ENCODE peak calls at places on chromosome 19, in five cellular contexts. R, S, U, V and Y are unnamed samples.

GRCh38 chr19:30236006-30236405 is 136.2 kb upstream of the ZNF536 start:
- DNase-seq in V (no peak), S (no peak), R (no peak), U (no peak), Y (no peak)

GRCh38 chr19:6362351-6362801 is 1.0 kb downstream of the CLPP start:
- DNase-seq in R (no peak), S (no peak), U (no peak), V (no peak), Y (no peak)

GRCh38 chr19:46081928-46082727 is 41.3 kb upstream of the IGFL4 start:
- DNase-seq in U (peak), V (no peak), R (peak), S (peak), Y (peak)

GRCh38 chr19:918481-919156 is 1.5 kb downstream of the KISS1R start:
- DNase-seq in U (no peak), V (no peak), R (no peak), S (no peak), Y (no peak)

GRCh38 chr19:35937345-35938281 is 1.4 kb downstream of the LRFN3 start:
- DNase-seq in R (no peak), S (no peak), U (no peak), V (no peak), Y (no peak)

GRCh38 chr19:6509118-6509971 is 7.2 kb upstream of the TUBB4A start:
- DNase-seq in S (no peak), U (peak), R (no peak), V (no peak), Y (no peak)

GRCh38 chr19:20863176-20863575 is 59.9 kb upstream of the ZNF85 start:
- DNase-seq in V (peak), S (no peak), U (no peak), R (no peak), Y (no peak)

GRCh38 chr19:52785506-52785905 is 1.1 kb downstream of the ZNF600 start:
- DNase-seq in R (no peak), S (no peak), V (no peak), U (no peak), Y (no peak)

GRCh38 chr19:28960586-28960985 is 252.4 kb downstream of the UQCRFS1 start:
- DNase-seq in V (no peak), U (no peak), S (no peak), R (no peak), Y (no peak)

GRCh38 chr19:21328402-21328801 is 808 bp downstream of the ZNF708 start:
- DNase-seq in U (peak), R (no peak), V (no peak), S (no peak), Y (peak)

GRCh38 chr19:532578-533484 is 1.3 kb downstream of the CDC34 start:
- DNase-seq in V (peak), S (no peak), R (no peak), U (peak), Y (peak)

GRCh38 chr19:35248310-35249145 is at the start of gene LSR:
- DNase-seq in S (peak), R (peak), U (peak), V (peak), Y (peak)

GRCh38 chr19:12187625-12188024 is 24.7 kb downstream of the ZNF136 start:
- DNase-seq in U (no peak), R (no peak), S (no peak), V (no peak), Y (no peak)

GRCh38 chr19:47653856-47654255 is 44.9 kb downstream of the BICRA start:
- DNase-seq in R (no peak), S (no peak), V (no peak), U (no peak), Y (no peak)

GRCh38 chr19:8373867-8374813 is 10.2 kb downstream of the ANGPTL4 start:
- DNase-seq in V (no peak), R (no peak), S (no peak), U (peak), Y (no peak)

GRCh38 chr19:36514012-36514612 is 14.0 kb downstream of the ZNF260 start:
- DNase-seq in R (no peak), S (no peak), V (no peak), U (no peak), Y (no peak)

GRCh38 chr19:33771308-33772101 is 25.2 kb upstream of the KCTD15 start:
- DNase-seq in S (no peak), U (peak), R (peak), V (peak), Y (no peak)

GRCh38 chr19:33297401-33298145 is 4.8 kb downstream of the CEBPA start:
- DNase-seq in V (no peak), R (no peak), S (no peak), U (no peak), Y (no peak)

GRCh38 chr19:7928741-7929701 is 3.1 kb upstream of the CTXN1 start:
- DNase-seq in R (peak), V (peak), S (no peak), U (peak), Y (no peak)

GRCh38 chr19:35555301-35556005 is 8.0 kb downstream of the ATP4A start:
- DNase-seq in R (peak), U (peak), V (peak), S (no peak), Y (peak)

GRCh38 chr19:38650911-38651584 is 3.6 kb downstream of the ACTN4 start:
- DNase-seq in S (no peak), R (no peak), U (no peak), V (no peak), Y (no peak)

GRCh38 chr19:48190288-48191284 is 20.1 kb downstream of the ZSWIM9 start:
- DNase-seq in U (peak), R (peak), S (no peak), V (peak), Y (no peak)

GRCh38 chr19:33482486-33482885 is 39.1 kb downstream of the PEPD start:
- DNase-seq in V (no peak), R (no peak), S (no peak), U (no peak), Y (no peak)

GRCh38 chr19:44848805-44849457 is 2.8 kb downstream of the NECTIN2 start:
- DNase-seq in S (no peak), V (peak), R (no peak), U (no peak), Y (no peak)

GRCh38 chr19:33683881-33684549 is 62.3 kb downstream of the CHST8 start:
- DNase-seq in V (peak), U (peak), S (no peak), R (peak), Y (peak)

DNA sequence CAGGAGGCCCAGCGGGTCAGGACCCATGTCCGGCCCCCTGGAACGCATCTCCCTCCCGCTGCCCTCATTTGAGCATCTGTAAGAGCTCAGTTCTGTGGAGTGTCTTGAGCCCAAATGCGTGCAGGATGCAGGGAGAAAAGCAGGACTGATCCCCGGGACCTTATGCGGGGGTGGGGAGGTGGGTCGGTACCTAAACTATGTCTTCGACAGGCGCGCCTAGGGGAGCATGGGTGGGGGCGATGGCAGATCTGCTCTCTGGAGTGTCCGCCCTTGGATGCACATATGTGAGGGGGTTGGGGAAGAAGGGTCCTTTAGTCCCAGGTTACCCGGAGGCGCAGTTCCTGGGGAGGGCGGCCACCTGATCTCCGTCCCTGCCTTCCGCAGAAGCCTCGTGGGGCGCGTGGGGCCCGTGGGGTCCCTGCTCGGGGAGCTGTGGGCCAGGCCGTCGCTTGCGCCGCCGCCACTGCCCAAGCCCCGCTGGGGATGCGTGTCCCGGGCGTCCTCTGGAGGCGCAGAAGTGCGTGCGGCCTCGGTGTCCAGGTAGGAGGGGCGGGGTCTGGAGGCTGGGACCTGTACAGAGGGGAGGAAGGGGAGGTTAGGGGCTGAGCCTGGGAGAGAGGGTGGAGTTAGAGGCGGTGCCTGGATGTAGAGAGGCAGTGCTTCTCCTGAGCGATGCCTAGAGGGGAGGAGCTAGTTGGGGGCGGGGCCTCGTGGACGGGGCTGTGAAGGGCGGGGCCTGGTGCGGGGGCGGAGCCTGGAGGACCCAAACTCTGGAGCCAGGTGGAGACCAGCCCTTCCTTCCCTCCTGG is 2.8 kb downstream of the CILP2 start:
- DNase-seq in R (peak), V (peak), S (no peak), U (no peak), Y (peak)
- TF ChIP-seq SUZ12 in R (no peak), V (no peak), S (no peak), U (no peak), Y (no peak)

DNA sequence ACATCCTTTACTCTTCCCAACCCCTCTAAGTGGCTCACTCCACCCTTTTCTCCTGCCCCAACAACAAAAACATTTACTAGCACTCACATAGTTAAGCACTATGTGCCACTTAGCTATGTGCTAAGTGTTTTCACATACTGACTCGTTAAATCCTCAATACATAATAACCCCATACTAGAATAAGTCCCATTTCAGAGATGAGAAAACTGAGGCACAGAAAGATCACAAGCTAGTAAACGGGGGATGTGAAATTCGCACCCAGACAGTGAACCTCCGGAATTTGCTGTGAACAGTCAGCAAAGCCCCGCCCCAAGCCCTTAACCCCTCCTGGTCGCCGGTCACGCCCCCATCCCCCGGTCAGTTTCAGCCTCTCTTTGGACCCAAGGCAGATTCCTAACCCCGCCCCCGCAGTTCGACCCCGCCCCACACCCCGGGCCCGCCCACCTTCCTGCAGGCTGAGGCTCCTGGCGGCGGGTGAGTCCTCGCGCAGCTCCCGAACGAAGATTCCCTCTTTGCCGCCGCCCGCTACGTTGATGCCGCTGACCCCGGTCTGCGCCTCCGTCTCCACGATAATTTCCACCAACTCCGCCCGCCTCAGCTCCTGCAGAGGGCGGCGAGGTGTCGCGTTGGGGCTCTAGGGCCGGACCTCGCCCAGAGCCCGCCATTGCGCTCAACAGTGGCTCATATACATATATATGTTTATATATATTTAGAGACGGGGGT is 9.8 kb downstream of the PRX start:
- DNase-seq in R (peak), U (peak), S (peak), V (peak), Y (peak)
- TF ChIP-seq SUZ12 in R (no peak), U (no peak), S (no peak), V (no peak), Y (no peak)

GRCh38 chr19:42193294-42193693 is 24.2 kb downstream of the DEDD2 start:
- DNase-seq in V (no peak), U (no peak), R (no peak), S (no peak), Y (no peak)

GRCh38 chr19:42193706-42194105 is 23.8 kb downstream of the DEDD2 start:
- DNase-seq in S (no peak), U (no peak), R (no peak), V (no peak), Y (no peak)

GRCh38 chr19:42189133-42189532 is 28.3 kb downstream of the DEDD2 start:
- DNase-seq in R (no peak), V (no peak), U (no peak), S (no peak), Y (no peak)

GRCh38 chr19:42188665-42189064 is 28.8 kb downstream of the DEDD2 start:
- DNase-seq in R (no peak), V (no peak), U (no peak), S (no peak), Y (no peak)

GRCh38 chr19:42191855-42192254 is 25.6 kb downstream of the DEDD2 start:
- DNase-seq in S (no peak), V (no peak), U (peak), R (no peak), Y (no peak)
- TF ChIP-seq SUZ12 in S (no peak), V (no peak), U (no peak), R (no peak), Y (no peak)

DNA sequence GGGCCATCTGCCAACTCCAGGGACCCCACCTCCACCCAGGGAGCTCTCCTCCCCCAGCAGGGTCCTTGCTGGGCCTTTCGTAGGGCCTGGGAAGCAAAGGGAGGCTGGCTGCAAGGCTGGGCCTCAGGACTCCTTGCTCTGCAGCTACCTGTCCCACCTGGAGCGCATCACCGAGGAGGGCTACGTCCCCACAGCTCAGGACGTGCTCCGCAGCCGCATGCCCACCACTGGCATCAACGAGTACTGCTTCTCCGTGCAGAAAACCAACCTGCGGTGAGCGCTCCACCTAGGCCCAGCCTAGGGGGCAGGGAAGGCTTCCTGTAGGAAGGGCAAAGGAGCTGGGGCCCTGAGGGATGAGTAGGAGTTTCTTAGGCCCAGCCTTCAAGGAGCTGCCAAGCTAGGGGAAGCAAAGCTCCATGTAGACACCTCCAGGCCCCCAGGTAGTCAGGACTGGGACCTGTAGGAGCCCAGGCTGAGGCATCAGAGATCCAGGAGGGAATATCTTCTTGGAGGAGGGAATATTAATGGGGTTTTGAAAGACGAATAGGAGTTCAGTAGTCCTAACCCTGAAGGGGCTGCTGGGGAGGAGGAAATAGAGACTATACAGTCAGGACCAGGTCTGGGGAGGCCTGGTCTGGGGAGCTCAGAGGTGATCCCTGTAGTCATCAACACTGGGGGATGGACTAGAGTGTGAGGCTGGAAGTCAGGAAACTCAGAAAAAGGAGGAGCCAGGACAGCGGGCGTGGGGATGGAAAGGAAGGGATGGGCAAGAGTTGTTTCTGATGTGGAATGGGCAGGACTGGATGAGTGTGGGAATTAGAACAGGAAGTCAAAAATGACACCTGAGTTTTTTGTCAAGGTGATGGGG is 16.0 kb downstream of the GNA15 start:
- DNase-seq in S (no peak), R (no peak), U (no peak), V (no peak), Y (no peak)
- TF ChIP-seq SUZ12 in S (no peak), R (no peak), U (no peak), V (no peak), Y (no peak)

GRCh38 chr19:55387736-55388497 is 2.2 kb downstream of the RPL28 start:
- DNase-seq in S (no peak), V (no peak), U (no peak), R (no peak), Y (no peak)
- TF ChIP-seq SUZ12 in S (no peak), V (no peak), U (no peak), R (no peak), Y (no peak)

DNA sequence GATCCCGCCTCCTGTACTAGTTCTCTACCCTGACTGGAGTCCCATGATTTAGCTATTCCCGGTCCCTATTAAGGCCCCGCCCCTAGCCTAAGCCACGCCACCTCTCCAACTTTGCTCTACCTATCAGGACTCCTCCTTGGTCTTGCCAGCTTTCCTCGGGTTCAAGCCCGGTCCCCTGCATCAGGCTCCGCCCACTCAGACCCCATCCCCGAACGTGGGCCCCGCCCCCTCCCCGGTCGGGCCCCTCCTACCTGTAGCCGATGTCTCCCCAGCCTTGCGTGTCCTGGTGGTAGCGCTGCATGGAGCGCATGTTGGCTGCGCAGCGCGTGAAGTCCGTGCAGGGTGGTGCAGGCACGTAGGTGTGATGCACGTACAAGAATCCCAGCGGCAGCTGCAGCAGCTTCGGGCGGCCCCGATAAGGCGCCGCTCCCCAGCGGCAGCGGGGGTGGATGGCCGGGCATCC is 7.3 kb upstream of the RASAL3 start:
- DNase-seq in V (no peak), R (no peak), S (no peak), U (no peak), Y (no peak)
- TF ChIP-seq SUZ12 in V (no peak), R (no peak), S (no peak), U (no peak), Y (no peak)

DNA sequence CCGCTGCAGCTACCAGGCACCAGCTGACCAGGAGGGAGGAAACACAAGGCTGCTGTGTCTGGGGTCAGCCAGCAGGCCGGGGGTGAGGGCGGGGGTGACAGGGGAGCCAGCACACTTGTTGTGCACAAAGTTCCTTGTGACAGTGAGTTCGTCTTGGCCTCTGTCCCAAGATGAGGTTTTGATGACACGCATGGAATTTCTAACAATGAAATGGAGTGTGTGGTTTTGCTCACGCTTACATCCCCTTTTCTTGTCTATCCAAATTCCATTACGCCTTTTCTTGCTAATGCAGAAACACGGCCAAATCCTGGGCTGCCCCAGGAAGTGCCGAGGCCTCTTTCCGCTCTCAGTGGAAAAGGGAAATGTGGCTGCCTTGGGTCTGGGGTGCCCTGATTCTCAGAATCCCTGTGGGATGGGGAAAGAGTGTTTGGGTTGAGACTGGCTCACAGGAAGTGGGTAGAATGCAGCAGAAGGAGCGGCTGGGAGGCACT is 73.8 kb downstream of the GADD45B start:
- DNase-seq in U (no peak), S (no peak), R (no peak), V (no peak), Y (no peak)
- TF ChIP-seq SUZ12 in U (no peak), S (no peak), R (no peak), V (no peak), Y (no peak)

GRCh38 chr19:4776436-4777205 is 14.9 kb upstream of the FEM1A start:
- DNase-seq in S (no peak), U (no peak), R (no peak), V (no peak), Y (no peak)
- TF ChIP-seq SUZ12 in S (no peak), U (no peak), R (no peak), V (no peak), Y (no peak)

DNA sequence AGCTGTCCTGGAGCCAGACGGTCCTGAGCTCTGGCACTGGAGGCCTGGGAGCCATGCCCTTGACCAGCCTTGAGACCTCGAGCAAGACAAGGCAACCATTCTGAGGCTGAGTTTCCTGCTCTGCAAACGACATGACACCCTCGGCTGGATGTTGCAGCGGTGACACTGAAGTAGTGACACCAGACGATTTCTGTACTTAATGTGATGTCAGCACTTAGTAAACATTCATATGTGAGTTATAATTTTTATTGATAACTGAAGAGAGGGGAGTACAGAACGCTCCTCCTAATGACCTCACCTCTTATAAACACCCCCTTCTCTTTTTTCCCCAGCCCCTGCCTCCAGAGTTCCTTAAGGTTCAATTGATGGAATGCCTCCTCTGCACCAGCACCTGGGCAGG is 5.8 kb downstream of the NDUFA3 start:
- DNase-seq in V (no peak), U (no peak), R (no peak), S (no peak), Y (no peak)
- TF ChIP-seq SUZ12 in V (no peak), U (no peak), R (no peak), S (no peak), Y (no peak)

GRCh38 chr19:17658666-17659065 is 29.5 kb downstream of the UNC13A start:
- DNase-seq in R (no peak), V (no peak), U (no peak), S (no peak), Y (no peak)

GRCh38 chr19:17655751-17656480 is 32.2 kb downstream of the UNC13A start:
- DNase-seq in V (no peak), U (no peak), S (no peak), R (no peak), Y (no peak)

GRCh38 chr19:17659996-17660395 is 28.2 kb downstream of the UNC13A start:
- DNase-seq in V (no peak), S (no peak), U (peak), R (no peak), Y (no peak)

GRCh38 chr19:17656970-17657369 is 31.2 kb downstream of the UNC13A start:
- DNase-seq in S (no peak), R (no peak), U (no peak), V (no peak), Y (no peak)

GRCh38 chr19:17658240-17658639 is 29.9 kb downstream of the UNC13A start:
- DNase-seq in U (no peak), S (no peak), V (no peak), R (no peak), Y (no peak)
- TF ChIP-seq SUZ12 in U (no peak), S (no peak), V (no peak), R (no peak), Y (no peak)